ENCODE peak calls at places on chromosomes 12 and 14, in seven cellular contexts. E is HepG2, Y is WTC11, T is HCT116, A is GM12878, D is K562, I is H1. O is an unnamed sample.
A peak's percentile ranks its signal among the peaks of the same experiment; 100 is the strongest.

GRCh38 chr14:89349196-89350008 is 67.6 kb downstream of the FOXN3 start:
- DNase-seq in E (no peak), Y (peak; percentile 86), T (no peak), A (no peak), D (no peak), I (no peak), O (no peak)

GRCh38 chr14:90642239-90642717 is 174.0 kb downstream of the TTC7B start:
- DNase-seq in E (peak; percentile 76), Y (peak; percentile 31), T (no peak), A (no peak), D (no peak), I (no peak), O (no peak)

GRCh38 chr14:47365248-47365647 is 310.2 kb downstream of the MDGA2 start:
- DNase-seq in E (no peak), Y (no peak), T (no peak), A (no peak), D (no peak), I (no peak), O (no peak)

GRCh38 chr12:120067084-120067869 is 49.3 kb downstream of the RAB35 start:
- DNase-seq in E (no peak), Y (no peak), T (no peak), A (no peak), D (no peak), I (no peak), O (no peak)

GRCh38 chr12:57760347-57760982 is 5.6 kb downstream of the MARCHF9 start:
- DNase-seq in E (no peak), Y (peak; percentile 69), T (no peak), A (no peak), D (no peak), I (peak; percentile 69), O (no peak)

GRCh38 chr12:62739266-62739831 is 195.6 kb downstream of the PPM1H start:
- DNase-seq in E (no peak), Y (no peak), T (no peak), A (no peak), D (no peak), I (no peak), O (no peak)

GRCh38 chr12:42698213-42698612 is 108.7 kb upstream of the PRICKLE1 start:
- DNase-seq in E (no peak), Y (no peak), T (no peak), A (no peak), D (no peak), I (no peak), O (no peak)

GRCh38 chr12:120674172-120674571 is 12.8 kb upstream of the MLEC start:
- DNase-seq in E (no peak), Y (no peak), T (no peak), A (no peak), D (no peak), I (no peak), O (no peak)

GRCh38 chr12:119735079-119735478 is 67.1 kb downstream of the PRKAB1 start:
- DNase-seq in E (no peak), Y (no peak), T (no peak), A (no peak), D (no peak), I (no peak), O (no peak)

GRCh38 chr12:123379391-123379790 is 4.5 kb upstream of the KMT5A start:
- DNase-seq in E (no peak), Y (no peak), T (no peak), A (no peak), D (no peak), I (no peak), O (no peak)

GRCh38 chr14:57982802-57983201 is 116.9 kb upstream of the SLC35F4 start:
- DNase-seq in E (no peak), Y (peak; percentile 22), T (no peak), A (no peak), D (no peak), I (no peak), O (no peak)

GRCh38 chr12:3523058-3523457 is 32.1 kb downstream of the PRMT8 start:
- DNase-seq in E (no peak), Y (no peak), T (no peak), A (no peak), D (no peak), I (peak; percentile 24), O (no peak)

GRCh38 chr12:6367969-6368892 is 7.1 kb downstream of the SCNN1A start:
- DNase-seq in E (no peak), Y (no peak), T (no peak), A (no peak), D (peak; percentile 77), I (no peak), O (no peak)

GRCh38 chr14:100711493-100711892 is 15.2 kb upstream of the DLK1 start:
- DNase-seq in E (no peak), Y (no peak), T (no peak), A (no peak), D (no peak), I (no peak), O (no peak)

GRCh38 chr12:84842406-84843013 is 70.1 kb downstream of the SLC6A15 start:
- DNase-seq in E (peak; percentile 16), Y (no peak), T (peak; percentile 28), A (no peak), D (peak; percentile 23), I (no peak), O (peak; percentile 21)

GRCh38 chr12:87234898-87235297 is 794.3 kb downstream of the C12orf50 start:
- DNase-seq in E (no peak), Y (no peak), T (no peak), A (no peak), D (no peak), I (no peak), O (no peak)

GRCh38 chr12:49089831-49090773 is 4.5 kb downstream of the DHH start:
- DNase-seq in E (no peak), Y (peak; percentile 53), T (no peak), A (no peak), D (peak; percentile 94), I (peak; percentile 68), O (no peak)

GRCh38 chr14:61256826-61257468 is 24.2 kb downstream of the TMEM30B start:
- DNase-seq in E (peak; percentile 16), Y (no peak), T (no peak), A (no peak), D (no peak), I (no peak), O (no peak)

GRCh38 chr12:20404576-20405346 is 36.4 kb downstream of the PDE3A start:
- DNase-seq in E (no peak), Y (no peak), T (no peak), A (no peak), D (no peak), I (no peak), O (no peak)

DNA sequence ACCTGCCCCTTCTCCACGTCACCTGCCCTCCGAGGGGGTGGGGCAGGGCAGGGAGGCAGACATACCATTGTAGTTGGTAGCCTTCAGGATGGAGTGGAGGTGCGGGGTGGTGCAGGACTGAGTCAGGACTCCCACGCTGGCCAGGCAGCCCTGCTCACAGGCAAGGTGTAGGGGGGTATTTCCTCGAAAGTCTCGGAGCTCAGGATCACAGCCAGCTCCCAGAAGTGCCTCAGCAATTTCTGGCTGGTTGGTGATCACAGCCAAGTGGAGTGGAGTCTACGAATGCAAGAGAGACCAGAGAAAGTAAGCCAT is 1.5 kb downstream of the NFKBIA start:
- DNase-seq in E (no peak), Y (no peak), T (no peak), A (no peak), D (no peak), I (no peak), O (no peak)
- TF ChIP-seq SP1 in E (no peak), Y (no peak), T (no peak), A (no peak), D (no peak), I (no peak), O (no peak)

GRCh38 chr12:39103552-39104165 is 198.3 kb upstream of the CPNE8 start:
- DNase-seq in E (peak; percentile 59), Y (no peak), T (peak; percentile 70), A (peak; percentile 15), D (peak; percentile 63), I (no peak), O (peak; percentile 72)
- TF ChIP-seq SP1 in E (no peak), Y (no peak), T (no peak), A (no peak), D (no peak), I (no peak), O (no peak)

DNA sequence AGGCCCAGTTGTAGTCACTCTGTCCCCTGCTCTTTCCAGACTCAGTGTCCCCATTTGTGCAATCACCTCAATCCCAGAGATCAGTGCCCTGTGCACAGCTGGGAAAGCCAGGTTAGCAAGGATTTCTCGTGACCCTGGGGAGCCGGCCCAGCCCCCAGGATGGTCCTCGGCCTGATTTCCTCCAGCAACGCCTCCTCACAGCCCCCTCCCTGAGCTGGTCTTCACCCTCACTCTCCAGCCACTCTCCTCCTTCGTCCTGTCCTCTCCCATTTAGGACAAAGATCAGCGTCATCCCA is 194.8 kb upstream of the C14orf180 start:
- DNase-seq in E (no peak), Y (no peak), T (no peak), A (no peak), D (no peak), I (no peak), O (no peak)
- TF ChIP-seq SP1 in E (no peak), Y (no peak), T (no peak), A (no peak), D (no peak), I (no peak), O (no peak)

GRCh38 chr14:20830831-20831230 is 28.2 kb upstream of the RNASE1 start:
- DNase-seq in E (no peak), Y (no peak), T (no peak), A (no peak), D (no peak), I (no peak), O (no peak)
- TF ChIP-seq SP1 in E (no peak), Y (no peak), T (no peak), A (no peak), D (no peak), I (no peak), O (no peak)

DNA sequence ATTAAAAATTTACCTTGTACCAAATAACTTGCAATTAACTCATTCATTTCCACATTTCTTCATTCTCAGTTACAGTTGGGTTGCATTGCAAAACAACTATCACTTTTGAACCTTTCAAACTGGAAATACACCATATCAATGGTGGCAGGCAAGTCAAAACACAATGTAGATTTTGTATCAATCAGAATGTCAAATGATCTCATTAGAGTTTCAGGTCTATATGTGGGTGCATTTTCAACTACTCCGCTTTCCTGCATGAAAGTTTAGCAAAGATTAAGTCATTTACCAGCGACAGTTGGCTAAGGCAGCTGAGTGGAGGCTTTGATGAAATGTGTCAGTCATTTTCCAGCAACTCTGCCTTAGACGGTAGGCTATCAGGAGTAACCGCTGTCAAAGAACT is 124.2 kb downstream of the SLC15A5 start:
- DNase-seq in E (no peak), Y (no peak), T (no peak), A (no peak), D (no peak), I (no peak), O (no peak)
- TF ChIP-seq SP1 in E (no peak), Y (no peak), T (no peak), A (no peak), D (no peak), I (no peak), O (no peak)

DNA sequence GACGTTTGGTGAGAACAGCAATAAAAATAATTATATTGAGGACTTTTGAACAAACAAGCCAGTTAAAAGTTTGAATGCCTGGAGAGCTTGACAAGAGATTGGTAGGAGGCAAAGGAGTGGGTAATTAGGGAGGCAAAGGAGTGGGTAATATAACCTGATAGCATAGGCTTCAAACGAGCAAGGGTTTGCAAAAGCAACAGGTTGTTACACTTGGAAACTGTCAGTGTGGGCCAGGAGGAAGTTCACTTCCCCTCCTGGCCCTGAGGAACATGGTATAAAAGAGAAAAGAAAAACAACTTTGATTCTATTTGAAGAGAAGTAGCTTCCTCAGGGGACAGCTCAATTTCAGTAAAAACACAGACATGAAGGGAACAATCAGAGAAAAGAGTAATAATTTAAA is 121.7 kb downstream of the CCER1 start:
- DNase-seq in E (no peak), Y (no peak), T (no peak), A (no peak), D (no peak), I (no peak), O (no peak)
- TF ChIP-seq SP1 in E (no peak), Y (no peak), T (no peak), A (no peak), D (no peak), I (no peak), O (no peak)